ENCODE peak calls at places on chromosomes 16 and 17, in four cellular contexts. U is HepG2, M is GM12878, O is K562. H is an unnamed sample.
A peak's percentile ranks its signal among the peaks of the same experiment; 100 is the strongest.

GRCh38 chr17:6453279-6454024 is 9.2 kb downstream of the PIMREG start:
- DNase-seq in U (no peak), M (no peak), O (no peak), H (no peak)

GRCh38 chr17:78347453-78347852 is 12.4 kb downstream of the SOCS3 start:
- DNase-seq in U (no peak), M (no peak), O (no peak), H (no peak)

GRCh38 chr17:151886-152859 is 14.8 kb downstream of the SCGB1C2 start:
- DNase-seq in U (no peak), M (no peak), O (no peak), H (peak; percentile 15)

GRCh38 chr17:12107905-12108304 is 87.2 kb downstream of the MAP2K4 start:
- DNase-seq in U (no peak), M (no peak), O (no peak), H (peak; percentile 74)

GRCh38 chr17:14198013-14198412 is 38.6 kb downstream of the CDRT15 start:
- DNase-seq in U (no peak), M (no peak), O (no peak), H (no peak)

GRCh38 chr17:31497431-31497830 is 106.0 kb downstream of the RAB11FIP4 start:
- DNase-seq in U (no peak), M (no peak), O (no peak), H (no peak)

GRCh38 chr17:28151001-28151400 is 108.5 kb downstream of the NLK start:
- DNase-seq in U (no peak), M (no peak), O (no peak), H (no peak)

GRCh38 chr16:53414381-53414780 is 19.9 kb upstream of the RBL2 start:
- DNase-seq in U (no peak), M (no peak), O (no peak), H (no peak)

GRCh38 chr16:53849994-53850393 is 146.0 kb downstream of the FTO start:
- DNase-seq in U (no peak), M (no peak), O (no peak), H (no peak)

GRCh38 chr17:48148029-48148759 is 40.6 kb downstream of the SNX11 start:
- DNase-seq in U (no peak), M (no peak), O (no peak), H (no peak)
- TF ChIP-seq EZH2 in U (no peak), M (no peak), O (no peak), H (peak; percentile 20)

GRCh38 chr16:23950291-23950894 is 114.6 kb downstream of the PRKCB start:
- DNase-seq in U (no peak), M (no peak), O (no peak), H (no peak)

GRCh38 chr16:23947838-23948237 is 112.1 kb downstream of the PRKCB start:
- DNase-seq in U (no peak), M (no peak), O (no peak), H (no peak)

GRCh38 chr16:23950898-23951297 is 115.1 kb downstream of the PRKCB start:
- DNase-seq in U (no peak), M (no peak), O (no peak), H (no peak)

GRCh38 chr16:23948949-23949392 is 113.2 kb downstream of the PRKCB start:
- DNase-seq in U (no peak), M (no peak), O (no peak), H (no peak)

DNA sequence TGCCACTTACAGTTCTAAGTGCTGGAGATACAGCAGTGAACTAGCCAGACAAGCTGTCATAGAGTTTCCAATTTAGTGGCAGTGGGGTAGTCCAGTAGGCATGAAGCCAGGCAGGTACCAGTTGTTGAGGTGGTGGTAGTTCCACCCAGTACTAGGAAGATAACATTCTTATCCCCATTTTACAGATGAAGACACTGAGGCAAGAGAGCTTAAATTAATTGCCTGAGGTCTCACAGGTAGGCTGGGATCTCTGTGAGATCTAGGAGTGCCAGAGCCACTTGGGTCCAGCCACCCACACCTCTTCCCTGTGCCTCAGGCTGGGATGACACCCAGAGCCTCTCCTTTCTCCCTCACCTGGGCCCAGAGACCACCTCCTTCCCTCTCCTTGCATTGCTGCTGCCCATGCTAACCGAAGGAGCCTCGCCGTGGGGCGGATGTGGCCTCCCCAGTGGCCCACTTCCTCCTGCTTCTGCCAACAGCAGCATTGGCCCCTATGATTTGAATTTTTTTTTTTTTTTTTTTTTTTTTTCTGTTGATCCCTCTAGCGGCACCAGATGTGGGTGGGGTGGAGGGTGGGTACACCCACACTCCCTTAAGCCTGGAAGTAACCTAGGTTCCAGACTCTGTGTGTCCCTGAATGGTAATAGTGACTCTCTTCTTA is 114.0 kb downstream of the PRKCB start:
- DNase-seq in U (no peak), M (peak; percentile 28), O (no peak), H (no peak)
- TF ChIP-seq MYC in U (no peak), M (no peak), O (no peak), H (no peak)

GRCh38 chr16:2911580-2912329 is at the start of gene FLYWCH1:
- DNase-seq in U (peak; percentile 92), M (peak; percentile 88), O (peak; percentile 93), H (peak; percentile 98)
- TF ChIP-seq EZH2 in U (no peak), M (no peak), O (no peak), H (no peak)

DNA sequence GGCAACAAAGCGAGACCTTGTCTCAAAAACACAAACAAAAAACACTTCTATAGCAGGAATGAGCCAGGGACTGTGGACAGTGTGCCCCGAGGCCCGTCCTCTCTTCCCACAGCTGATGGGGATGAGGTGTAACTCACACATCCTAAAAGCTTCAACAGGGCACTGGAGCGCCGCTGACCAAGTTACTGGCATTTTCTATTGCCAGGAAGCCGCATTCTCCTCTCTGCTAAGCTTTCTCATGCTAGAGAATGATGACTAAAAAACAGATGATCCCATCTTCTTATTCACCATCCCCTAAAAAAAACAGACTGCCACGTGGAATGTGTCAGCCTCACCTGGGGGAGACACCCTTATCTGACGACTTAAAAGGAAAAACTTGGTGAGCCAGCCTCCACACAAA is 16.3 kb downstream of the CARHSP1 start:
- DNase-seq in U (no peak), M (no peak), O (no peak), H (no peak)
- TF ChIP-seq MYC in U (no peak), M (no peak), O (no peak), H (no peak)

H was measured in endothelial cell of umbilical vein.